ENCODE peak calls at places on chromosome 6, in four cellular contexts. T, G, X and Q are unnamed samples.

GRCh38 chr6:82419859-82420258 is 56.2 kb downstream of the TPBG start:
- DNase-seq in T (no peak), G (no peak), X (no peak), Q (no peak)

GRCh38 chr6:154594474-154595198 is 84.2 kb upstream of the CNKSR3 start:
- DNase-seq in G (no peak), X (no peak), T (no peak), Q (no peak)

GRCh38 chr6:81981812-81982211 is 229.3 kb upstream of the TENT5A start:
- DNase-seq in G (no peak), T (peak; percentile 53), X (no peak), Q (no peak)

GRCh38 chr6:116251568-116252384 is 2.1 kb downstream of the TSPYL4 start:
- DNase-seq in G (no peak), T (peak; percentile 34), X (no peak), Q (no peak)

GRCh38 chr6:104771258-104771832 is 88.4 kb downstream of the HACE1 start:
- DNase-seq in G (no peak), X (peak; percentile 27), T (peak; percentile 3), Q (no peak)

GRCh38 chr6:98574991-98575390 is 259.4 kb upstream of the POU3F2 start:
- DNase-seq in X (no peak), G (no peak), T (no peak), Q (peak; percentile 75)

GRCh38 chr6:117441824-117442264 is 16.1 kb upstream of the ROS1 start:
- DNase-seq in T (peak; percentile 5), X (no peak), G (no peak), Q (no peak)

GRCh38 chr6:66478705-66479104 is 771.7 kb upstream of the EYS start:
- DNase-seq in X (peak; percentile 76), G (no peak), T (peak; percentile 1), Q (no peak)

GRCh38 chr6:158417760-158418098 is 105.5 kb downstream of the TULP4 start:
- DNase-seq in G (no peak), X (no peak), T (peak; percentile 61), Q (no peak)

GRCh38 chr6:151690768-151691562 is 116.5 kb upstream of the ESR1 start:
- DNase-seq in X (no peak), T (peak; percentile 43), G (no peak), Q (no peak)

GRCh38 chr6:159043986-159044385 is 805 bp downstream of the TAGAP start:
- DNase-seq in T (no peak), X (no peak), G (no peak), Q (no peak)

GRCh38 chr6:109076421-109076820 is 18.2 kb downstream of the SESN1 start:
- DNase-seq in G (no peak), T (no peak), X (peak; percentile 12), Q (no peak)

GRCh38 chr6:71260205-71260604 is 28.4 kb upstream of the OGFRL1 start:
- DNase-seq in X (no peak), T (no peak), G (no peak), Q (no peak)

GRCh38 chr6:2594868-2595267 is 155.9 kb downstream of the MYLK4 start:
- DNase-seq in T (no peak), G (no peak), X (no peak), Q (no peak)

GRCh38 chr6:111069722-111070406 is 17.4 kb upstream of the SLC16A10 start:
- DNase-seq in T (no peak), G (no peak), X (no peak), Q (no peak)

GRCh38 chr6:42572523-42572922 is 8.7 kb downstream of the UBR2 start:
- DNase-seq in G (no peak), T (no peak), X (no peak), Q (no peak)

GRCh38 chr6:16982827-16983226 is 119.0 kb upstream of the STMND1 start:
- DNase-seq in X (peak; percentile 7), T (no peak), G (no peak), Q (no peak)

GRCh38 chr6:45420083-45420908 is 42.6 kb upstream of the SUPT3H start:
- DNase-seq in T (no peak), X (peak; percentile 29), G (no peak), Q (no peak)

GRCh38 chr6:133951881-133952814 is 876 bp upstream of the TBPL1 start:
- DNase-seq in T (peak; percentile 49), G (peak; percentile 71), X (peak; percentile 86), Q (peak; percentile 60)

GRCh38 chr6:138204792-138205384 is 13.4 kb downstream of the PBOV1 start:
- DNase-seq in X (peak; percentile 67), G (no peak), T (no peak), Q (no peak)

GRCh38 chr6:169263836-169264608 is 10.4 kb upstream of the THBS2 start:
- DNase-seq in G (no peak), X (no peak), T (peak; percentile 41), Q (no peak)

GRCh38 chr6:104601008-104601745 is 258.5 kb downstream of the HACE1 start:
- DNase-seq in X (no peak), T (no peak), G (no peak), Q (no peak)

GRCh38 chr6:108477034-108477433 is 83.7 kb upstream of the FOXO3 start:
- DNase-seq in G (no peak), T (no peak), X (no peak), Q (no peak)

GRCh38 chr6:170139531-170139930 is 151.3 kb downstream of the DLL1 start:
- DNase-seq in G (peak; percentile 5), T (no peak), X (no peak), Q (no peak)

GRCh38 chr6:15504581-15505350 is 158.1 kb downstream of the DTNBP1 start:
- DNase-seq in G (peak; percentile 67), T (peak; percentile 90), X (no peak), Q (peak; percentile 61)

GRCh38 chr6:6943411-6943810 is 164.3 kb upstream of the RREB1 start:
- DNase-seq in X (no peak), T (no peak), G (no peak), Q (no peak)

GRCh38 chr6:149717588-149718458 is at the start of gene LATS1:
- DNase-seq in T (peak; percentile 51), X (peak; percentile 83), G (peak; percentile 94), Q (peak; percentile 90)